ENCODE peak calls at places on chromosome 2, in six cellular contexts. C is gastrocnemius medialis, J is colonic mucosa, V is WERI-Rb-1, A is OCI-LY7, Z is thoracic aorta. N is an unnamed sample.
A peak's percentile ranks its signal among the peaks of the same experiment; 100 is the strongest.

GRCh38 chr2:70928366-70928765 is 7.3 kb upstream of the ATP6V1B1 start:
- DNase-seq in J (peak; percentile 1), A (no peak), V (no peak), C (no peak), Z (no peak), N (no peak)

GRCh38 chr2:11498543-11499034 is 32.6 kb upstream of the E2F6 start:
- DNase-seq in Z (no peak), J (peak; percentile 26), C (peak; percentile 98), A (no peak), V (no peak), N (peak; percentile 35)

GRCh38 chr2:45685299-45685698 is 33.8 kb downstream of the PRKCE start:
- DNase-seq in A (no peak), J (peak; percentile 54), Z (no peak), V (no peak), C (no peak), N (no peak)

GRCh38 chr2:180893752-180894151 is 86.7 kb upstream of the UBE2E3 start:
- DNase-seq in J (no peak), A (no peak), C (no peak), Z (no peak), V (no peak), N (no peak)

GRCh38 chr2:238790126-238790820 is 57.6 kb upstream of the TWIST2 start:
- DNase-seq in C (no peak), A (no peak), J (no peak), Z (no peak), V (no peak), N (no peak)

GRCh38 chr2:88350641-88351601 is 101.6 kb downstream of the FOXI3 start:
- DNase-seq in C (no peak), A (peak; percentile 15), V (peak; percentile 31), J (peak; percentile 82), Z (no peak), N (peak; percentile 3)

GRCh38 chr2:30235008-30235655 is 3.8 kb downstream of the LBH start:
- DNase-seq in V (no peak), J (no peak), C (no peak), A (no peak), Z (no peak), N (no peak)

GRCh38 chr2:3867451-3867850 is 164.1 kb downstream of the DCDC2C start:
- DNase-seq in A (no peak), C (no peak), Z (no peak), J (no peak), V (no peak), N (peak; percentile 9)

GRCh38 chr2:71156531-71156930 is 26.1 kb downstream of the MPHOSPH10 start:
- DNase-seq in A (no peak), V (peak; percentile 53), C (no peak), J (no peak), Z (no peak), N (no peak)

GRCh38 chr2:191114403-191114886 is 36.3 kb downstream of the STAT4 start:
- DNase-seq in J (no peak), Z (no peak), C (no peak), V (no peak), A (no peak), N (no peak)

GRCh38 chr2:152730591-152731333 is 12.3 kb downstream of the ARL6IP6 start:
- DNase-seq in V (no peak), A (peak; percentile 9), Z (no peak), J (no peak), C (no peak), N (no peak)

GRCh38 chr2:96347395-96347794 is 11.8 kb downstream of the NCAPH start:
- DNase-seq in C (no peak), V (no peak), A (no peak), J (no peak), Z (no peak), N (no peak)

GRCh38 chr2:164784376-164784775 is 57.2 kb downstream of the COBLL1 start:
- DNase-seq in C (no peak), V (peak; percentile 26), A (no peak), Z (no peak), J (no peak), N (no peak)

GRCh38 chr2:229081411-229081810 is 189.7 kb downstream of the PID1 start:
- DNase-seq in J (no peak), A (no peak), V (no peak), Z (no peak), C (no peak), N (peak; percentile 30)

GRCh38 chr2:143545643-143546275 is 416.5 kb downstream of the ARHGAP15 start:
- DNase-seq in V (no peak), J (no peak), A (no peak), C (no peak), Z (no peak), N (no peak)

GRCh38 chr2:126895336-126895735 is 3.4 kb upstream of the TEX51 start:
- DNase-seq in Z (no peak), A (no peak), J (peak; percentile 6), V (no peak), C (no peak), N (no peak)

GRCh38 chr2:43210125-43210466 is 16.3 kb downstream of the ZFP36L2 start:
- DNase-seq in A (no peak), Z (no peak), V (no peak), J (no peak), C (no peak), N (no peak)

GRCh38 chr2:197134206-197134605 is 176.4 kb downstream of the ANKRD44 start:
- DNase-seq in A (no peak), Z (no peak), J (no peak), C (no peak), V (no peak), N (no peak)

GRCh38 chr2:457792-458430 is 170.0 kb upstream of the ALKAL2 start:
- DNase-seq in V (no peak), J (no peak), Z (no peak), A (no peak), C (no peak), N (no peak)

GRCh38 chr2:171531291-171531690 is 9.0 kb downstream of the CYBRD1 start:
- DNase-seq in Z (no peak), J (no peak), V (no peak), A (no peak), C (no peak), N (peak; percentile 81)

GRCh38 chr2:108268001-108268400 is 20.7 kb upstream of the SULT1C2 start:
- DNase-seq in A (no peak), V (no peak), C (no peak), J (no peak), Z (no peak), N (no peak)

GRCh38 chr2:66446178-66446860 is 11.4 kb downstream of the MEIS1 start:
- DNase-seq in V (no peak), A (no peak), J (no peak), Z (no peak), C (no peak), N (no peak)

DNA sequence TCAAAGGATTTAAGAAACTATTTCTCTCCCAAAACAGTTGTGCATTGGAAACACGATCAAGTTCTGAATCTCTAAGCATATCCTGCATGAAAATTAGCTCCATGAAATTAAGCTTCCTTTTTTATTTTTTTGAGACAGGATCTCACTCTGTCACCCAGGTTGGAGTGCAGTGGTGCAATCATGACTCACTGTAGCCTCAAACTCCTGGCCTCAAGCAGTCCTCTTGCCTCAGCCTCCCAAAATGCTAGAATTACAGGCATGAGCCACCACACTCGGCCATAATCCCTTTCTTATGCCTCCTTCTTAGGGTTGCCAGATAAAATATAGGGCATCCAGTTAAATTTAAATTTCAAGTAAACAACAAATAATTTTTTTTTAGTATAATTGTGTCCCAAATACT is 124.4 kb downstream of the ARL4C start:
- DNase-seq in J (no peak), Z (no peak), A (no peak), V (no peak), C (no peak), N (no peak)
- H3K27ac ChIP-seq in J (no peak overlapping the region), Z (no peak overlapping the region), A (no peak overlapping the region), V (no peak overlapping the region), C (no peak overlapping the region), N (no peak overlapping the region)

GRCh38 chr2:207283356-207283755 is 117.6 kb upstream of the KLF7 start:
- DNase-seq in V (no peak), A (no peak), C (peak; percentile 23), J (no peak), Z (no peak), N (no peak)
- TF ChIP-seq CTCF in V (no peak), A (no peak), C (no peak), J (no peak), Z (no peak), N (no peak)

DNA sequence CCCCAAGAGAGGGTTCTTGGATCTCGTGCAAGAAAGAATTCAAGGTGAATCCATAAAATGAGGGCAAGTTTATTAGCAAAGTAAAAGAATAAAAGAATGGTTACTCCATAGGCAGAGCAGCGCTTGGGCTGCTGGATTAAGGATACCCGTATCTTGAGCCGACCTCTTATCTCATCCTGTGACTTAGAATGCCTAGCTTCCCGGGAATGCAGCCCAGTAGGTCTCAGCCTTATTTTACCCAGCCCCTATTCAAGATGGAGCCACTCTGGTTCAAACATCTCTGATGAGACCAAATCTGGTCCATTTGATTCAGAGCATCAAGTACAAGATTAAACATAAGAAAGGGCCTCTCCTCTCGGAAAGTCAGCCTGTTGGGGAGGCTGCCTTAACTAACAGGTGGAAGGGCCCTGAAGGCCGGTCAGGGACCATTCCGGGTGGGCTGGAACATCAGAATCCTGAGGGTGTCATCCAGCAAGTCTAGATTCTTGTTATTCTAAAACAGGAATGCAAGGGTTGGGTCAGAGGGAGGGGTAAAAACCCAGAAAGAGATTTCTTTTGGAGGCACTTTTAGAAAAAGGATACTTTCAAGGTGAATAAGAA is 5.8 kb downstream of the PSD4 start:
- DNase-seq in J (no peak), V (no peak), C (no peak), Z (no peak), A (no peak), N (no peak)
- H3K27ac ChIP-seq in J (no peak overlapping the region), V (no peak overlapping the region), C (no peak overlapping the region), Z (no peak overlapping the region), A (no peak overlapping the region), N (peak overlapping the region; percentile 91)

GRCh38 chr2:10054424-10054823 is 11.1 kb downstream of the KLF11 start:
- DNase-seq in J (no peak), A (no peak), C (no peak), V (no peak), Z (no peak), N (no peak)
- TF ChIP-seq CTCF in J (no peak), A (no peak), C (no peak), V (peak; percentile 29), Z (no peak), N (no peak)

N was measured in thyroid gland.